ENCODE peak calls at places on chromosomes 12 and 14, in eight cellular contexts. B is aorta, J is sigmoid colon, S is COLO829, R is NAMALWA, I is NCI-H1436, T is ELR, H is pancreas. Q is an unnamed sample.
A peak's percentile ranks its signal among the peaks of the same experiment; 100 is the strongest.

GRCh38 chr12:113155641-113156040 is 6.1 kb downstream of the CFAP73 start:
- DNase-seq in B (no peak), J (no peak), S (no peak), R (peak; percentile 34), I (no peak), T (no peak), H (no peak), Q (no peak)

GRCh38 chr14:26598081-26598671 is 343 bp upstream of the NOVA1 start:
- DNase-seq in B (peak; percentile 85), J (peak; percentile 97), S (no peak), R (no peak), I (peak; percentile 90), T (no peak), H (peak; percentile 82), Q (peak; percentile 52)

GRCh38 chr12:26271889-26272492 is 76.6 kb downstream of the SSPN start:
- DNase-seq in B (peak; percentile 91), J (peak; percentile 89), S (no peak), R (no peak), I (no peak), T (peak; percentile 90), H (peak; percentile 62), Q (peak; percentile 64)

GRCh38 chr12:4910502-4911315 is 1.0 kb downstream of the KCNA1 start:
- DNase-seq in B (no peak), J (no peak), S (no peak), R (no peak), I (no peak), T (peak; percentile 2), H (no peak), Q (no peak)

GRCh38 chr12:111942557-111942956 is 70.4 kb downstream of the TMEM116 start:
- DNase-seq in B (no peak), J (no peak), S (peak; percentile 4), R (no peak), I (no peak), T (peak; percentile 75), H (no peak), Q (no peak)

GRCh38 chr14:61567838-61568571 is 127.3 kb upstream of the HIF1A start:
- DNase-seq in B (no peak), J (no peak), S (no peak), R (peak; percentile 62), I (peak; percentile 32), T (no peak), H (no peak), Q (no peak)

GRCh38 chr12:6745751-6746525 is 7.0 kb downstream of the MLF2 start:
- DNase-seq in B (no peak), J (no peak), S (no peak), R (peak; percentile 62), I (no peak), T (peak; percentile 16), H (no peak), Q (no peak)

GRCh38 chr12:21301-22189 is 45.0 kb upstream of the IQSEC3 start:
- DNase-seq in B (peak; percentile 49), J (no peak), S (no peak), R (no peak), I (no peak), T (no peak), H (peak; percentile 8), Q (peak; percentile 74)

GRCh38 chr14:105034314-105035039 is 13.6 kb upstream of the CDCA4 start:
- DNase-seq in B (no peak), J (no peak), S (no peak), R (no peak), I (no peak), T (peak; percentile 57), H (no peak), Q (no peak)

GRCh38 chr12:32494676-32495075 is 95.3 kb downstream of the FGD4 start:
- DNase-seq in B (no peak), J (no peak), S (no peak), R (no peak), I (no peak), T (no peak), H (no peak), Q (no peak)

GRCh38 chr12:88539893-88540292 is 40.4 kb downstream of the KITLG start:
- DNase-seq in B (no peak), J (no peak), S (no peak), R (no peak), I (no peak), T (no peak), H (no peak), Q (no peak)

GRCh38 chr12:72084061-72084460 is 145.4 kb downstream of the TPH2 start:
- DNase-seq in B (no peak), J (no peak), S (no peak), R (no peak), I (no peak), T (no peak), H (no peak), Q (no peak)

GRCh38 chr12:110431957-110432587 is 18.1 kb downstream of the ARPC3 start:
- DNase-seq in B (no peak), J (peak; percentile 41), S (no peak), R (no peak), I (no peak), T (no peak), H (no peak), Q (no peak)

GRCh38 chr14:103056322-103057027 is 874 bp downstream of the CDC42BPB start:
- DNase-seq in B (peak; percentile 81), J (peak; percentile 83), S (peak; percentile 50), R (no peak), I (no peak), T (peak; percentile 88), H (peak; percentile 42), Q (peak; percentile 87)

GRCh38 chr14:75654127-75654732 is 6.4 kb downstream of the ERG28 start:
- DNase-seq in B (peak; percentile 83), J (peak; percentile 85), S (peak; percentile 85), R (peak; percentile 63), I (peak; percentile 40), T (peak; percentile 72), H (peak; percentile 88), Q (no peak)

GRCh38 chr14:77458249-77458950 is 507 bp downstream of the AHSA1 start:
- DNase-seq in B (no peak), J (no peak), S (no peak), R (peak; percentile 83), I (peak; percentile 20), T (peak; percentile 68), H (no peak), Q (no peak)

GRCh38 chr14:67493092-67493717 is 4.7 kb upstream of the TMEM229B start:
- DNase-seq in B (no peak), J (no peak), S (no peak), R (peak; percentile 7), I (no peak), T (no peak), H (no peak), Q (no peak)

GRCh38 chr12:108611884-108612415 is 14.1 kb upstream of the TMEM119 start:
- DNase-seq in B (no peak), J (no peak), S (peak; percentile 57), R (peak; percentile 87), I (no peak), T (peak; percentile 92), H (no peak), Q (no peak)

GRCh38 chr14:34051966-34052657 is 101.2 kb upstream of the EGLN3 start:
- DNase-seq in B (no peak), J (no peak), S (no peak), R (no peak), I (no peak), T (peak; percentile 46), H (no peak), Q (no peak)

GRCh38 chr12:90888316-90888715 is 66.7 kb downstream of the CCER1 start:
- DNase-seq in B (no peak), J (no peak), S (no peak), R (no peak), I (no peak), T (no peak), H (no peak), Q (no peak)

GRCh38 chr12:9750276-9751203 is 10.2 kb downstream of the CD69 start:
- DNase-seq in B (no peak), J (peak; percentile 69), S (peak; percentile 68), R (peak; percentile 94), I (peak; percentile 39), T (peak; percentile 87), H (no peak), Q (no peak)

GRCh38 chr12:85951823-85952222 is 77.7 kb downstream of the NTS start:
- DNase-seq in B (no peak), J (no peak), S (peak; percentile 16), R (peak; percentile 38), I (peak; percentile 3), T (peak; percentile 44), H (no peak), Q (no peak)

GRCh38 chr12:59005195-59005961 is 85.1 kb upstream of the LRIG3 start:
- DNase-seq in B (no peak), J (no peak), S (no peak), R (no peak), I (no peak), T (no peak), H (no peak), Q (no peak)

GRCh38 chr12:44875954-44876553 is at the start of gene NELL2:
- DNase-seq in B (peak; percentile 41), J (no peak), S (no peak), R (peak; percentile 17), I (peak; percentile 71), T (peak; percentile 34), H (peak; percentile 32), Q (no peak)

GRCh38 chr14:75119056-75119455 is 7.8 kb downstream of the NEK9 start:
- DNase-seq in B (no peak), J (no peak), S (no peak), R (no peak), I (no peak), T (peak; percentile 60), H (no peak), Q (no peak)

GRCh38 chr12:50734409-50735263 is 29.3 kb upstream of the ATF1 start:
- DNase-seq in B (no peak), J (no peak), S (peak; percentile 29), R (peak; percentile 74), I (peak; percentile 15), T (peak; percentile 62), H (no peak), Q (no peak)

GRCh38 chr12:65004270-65004669 is 116.8 kb downstream of the WIF1 start:
- DNase-seq in B (no peak), J (no peak), S (no peak), R (no peak), I (no peak), T (no peak), H (no peak), Q (no peak)